ENCODE peak calls at places on chromosomes 1 and 21, in five cellular contexts. Y, E, N, J and T are unnamed samples.

GRCh38 chr1:7401814-7402547 is 369.1 kb upstream of the VAMP3 start:
- DNase-seq in Y (peak), N (peak), J (peak), E (no peak), T (peak)

GRCh38 chr1:223815020-223815853 is 30.5 kb downstream of the TP53BP2 start:
- DNase-seq in N (no peak), E (no peak), J (no peak), Y (no peak), T (no peak)

GRCh38 chr1:100483230-100483629 is 54.7 kb upstream of the GPR88 start:
- DNase-seq in Y (no peak), N (no peak), E (no peak), J (no peak), T (no peak)

GRCh38 chr1:156870734-156871133 is 10.1 kb downstream of the NTRK1 start:
- DNase-seq in Y (peak), N (no peak), J (peak), E (no peak), T (no peak)

GRCh38 chr1:3674100-3675094 is 22.1 kb downstream of the TP73 start:
- DNase-seq in J (no peak), E (no peak), Y (no peak), N (no peak), T (no peak)

GRCh38 chr1:154407021-154407865 is 2.1 kb downstream of the IL6R start:
- DNase-seq in E (no peak), J (no peak), Y (no peak), N (peak), T (peak)

GRCh38 chr1:85343612-85344255 is 67.3 kb upstream of the BCL10 start:
- DNase-seq in Y (peak), N (no peak), E (no peak), J (peak), T (no peak)

GRCh38 chr1:180267761-180268555 is 37.9 kb downstream of the LHX4 start:
- DNase-seq in E (no peak), N (no peak), J (no peak), Y (no peak), T (no peak)

GRCh38 chr1:219310181-219310728 is 136.6 kb downstream of the LYPLAL1 start:
- DNase-seq in N (no peak), Y (peak), J (peak), E (no peak), T (no peak)

GRCh38 chr1:66247415-66248208 is 286.3 kb upstream of the SGIP1 start:
- DNase-seq in N (no peak), E (no peak), Y (no peak), J (no peak), T (no peak)

GRCh38 chr1:234713440-234713839 is 103.5 kb upstream of the IRF2BP2 start:
- DNase-seq in Y (no peak), E (no peak), N (no peak), J (no peak), T (no peak)

GRCh38 chr1:167500283-167500860 is 18.0 kb downstream of the CD247 start:
- DNase-seq in Y (no peak), E (no peak), N (no peak), J (no peak), T (no peak)

GRCh38 chr1:9069324-9070100 is at the start of gene SLC2A5:
- DNase-seq in N (no peak), J (no peak), Y (peak), E (no peak), T (peak)

GRCh38 chr21:41358193-41359166 is 3.3 kb upstream of the MX2 start:
- DNase-seq in Y (no peak), E (no peak), J (no peak), N (peak), T (no peak)

GRCh38 chr1:44733365-44733764 is 2.4 kb upstream of the RNU5D-1 start:
- DNase-seq in N (no peak), J (peak), E (no peak), Y (peak), T (no peak)

GRCh38 chr1:18072066-18072465 is 35.5 kb upstream of the IGSF21 start:
- DNase-seq in Y (no peak), N (no peak), J (peak), E (no peak), T (no peak)

GRCh38 chr21:45680215-45680614 is 36.7 kb downstream of the PCBP3 start:
- DNase-seq in J (no peak), Y (no peak), E (no peak), N (no peak), T (no peak)

GRCh38 chr1:51553911-51554310 is 34.8 kb upstream of the EPS15 start:
- DNase-seq in N (no peak), J (peak), Y (no peak), E (no peak), T (no peak)

GRCh38 chr1:185734929-185735666 is 907 bp downstream of the HMCN1 start:
- DNase-seq in J (peak), E (no peak), Y (no peak), N (no peak), T (no peak)

GRCh38 chr1:23395162-23395724 is 25.6 kb upstream of the ZNF436 start:
- DNase-seq in J (no peak), E (no peak), Y (no peak), N (no peak), T (no peak)

GRCh38 chr1:110235839-110236682 is 25.9 kb downstream of the KCNC4 start:
- DNase-seq in N (no peak), Y (peak), J (peak), E (no peak), T (peak)

GRCh38 chr1:194442911-194443310 is 1256.5 kb upstream of the B3GALT2 start:
- DNase-seq in Y (no peak), J (no peak), N (no peak), E (no peak), T (no peak)

GRCh38 chr1:23442751-23443150 is 18.2 kb upstream of the TCEA3 start:
- DNase-seq in J (no peak), E (no peak), Y (no peak), N (no peak), T (no peak)

DNA sequence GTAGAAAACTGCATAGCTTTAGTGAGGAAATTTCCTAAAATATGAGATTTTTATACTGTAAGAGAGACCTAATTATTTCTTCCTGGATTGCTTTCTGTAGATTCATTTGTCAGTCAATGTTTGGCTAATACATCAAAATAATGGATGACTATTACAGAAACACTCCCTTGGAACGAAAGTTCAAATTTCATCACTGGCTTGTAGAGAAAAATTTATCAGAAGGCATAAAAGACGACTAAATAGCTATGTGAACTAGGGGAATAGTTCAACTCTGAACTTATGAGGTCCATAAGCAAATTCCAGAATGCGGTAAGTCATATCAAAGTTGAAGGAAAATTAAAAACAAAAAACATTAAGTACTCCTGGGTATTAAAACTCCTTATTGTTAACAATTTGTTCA is 36.0 kb downstream of the WNT2B start:
- DNase-seq in Y (peak), J (peak), N (no peak), E (no peak), T (no peak)
- H3K27ac ChIP-seq in Y (peak), J (peak), N (no peak), E (no peak), T (no peak)

DNA sequence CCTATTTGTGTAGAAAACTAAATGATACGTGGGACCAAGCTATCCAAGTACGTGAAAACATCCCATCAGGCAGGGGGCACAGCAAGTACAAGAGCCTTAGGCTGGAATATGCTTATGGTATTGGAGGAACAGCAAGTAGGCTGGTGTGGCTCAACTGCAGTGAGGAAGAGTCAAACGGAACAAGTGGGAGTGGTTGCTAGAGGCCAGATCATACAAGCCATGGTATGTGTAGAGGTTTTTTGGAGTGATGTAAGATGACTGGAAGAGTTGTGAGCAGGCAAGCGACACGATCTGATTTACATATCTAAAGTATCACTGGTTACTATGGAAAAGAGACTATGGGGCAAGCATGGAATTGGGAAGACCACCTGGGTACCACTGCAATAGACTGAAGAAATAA is 27.8 kb downstream of the ELK4 start:
- DNase-seq in E (no peak), Y (no peak), N (no peak), J (no peak), T (no peak)
- H3K27ac ChIP-seq in E (no peak), Y (no peak), N (no peak), J (no peak), T (no peak)

DNA sequence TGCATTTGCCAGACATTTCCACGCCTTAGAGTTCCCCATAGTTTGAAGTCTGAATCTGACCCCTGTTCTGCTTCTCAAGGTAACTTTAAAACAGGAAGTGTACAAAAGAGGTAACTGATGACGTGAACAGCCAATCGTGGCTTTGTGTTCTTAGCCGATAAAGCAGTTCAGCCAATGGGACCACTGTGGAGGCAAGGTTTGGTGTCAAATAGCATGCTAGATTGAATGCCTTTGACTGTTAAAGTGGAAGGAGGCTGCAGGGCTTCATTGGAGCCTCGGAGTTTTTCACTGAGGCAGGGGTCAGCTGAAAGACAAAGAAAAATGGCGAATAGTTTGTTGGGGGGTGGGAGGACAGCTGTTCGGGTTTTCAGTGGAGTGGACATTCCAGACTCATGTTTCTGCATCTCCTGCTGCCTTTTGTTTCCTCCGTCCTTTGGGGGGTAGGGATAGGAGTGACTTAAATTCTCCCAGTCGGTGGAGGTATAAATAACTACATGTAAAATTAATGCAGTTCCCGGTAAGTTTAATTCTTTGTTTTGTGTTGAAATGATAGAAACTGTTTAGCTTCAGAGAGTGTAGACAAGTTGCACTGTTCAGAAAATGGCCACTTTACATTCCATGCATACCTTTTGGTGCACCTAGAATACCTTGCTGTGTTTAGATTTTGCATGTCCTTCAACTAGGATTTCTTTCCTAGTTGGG is 17.7 kb downstream of the NFYC start:
- DNase-seq in J (peak), E (peak), N (peak), Y (peak), T (peak)
- H3K27ac ChIP-seq in J (peak), E (peak), N (peak), Y (peak), T (peak)

GRCh38 chr1:244735404-244735803 is 82.5 kb downstream of the DESI2 start:
- DNase-seq in Y (peak), E (no peak), J (no peak), N (no peak), T (no peak)
- H3K27ac ChIP-seq in Y (no peak), E (no peak), J (peak), N (no peak), T (no peak)

DNA sequence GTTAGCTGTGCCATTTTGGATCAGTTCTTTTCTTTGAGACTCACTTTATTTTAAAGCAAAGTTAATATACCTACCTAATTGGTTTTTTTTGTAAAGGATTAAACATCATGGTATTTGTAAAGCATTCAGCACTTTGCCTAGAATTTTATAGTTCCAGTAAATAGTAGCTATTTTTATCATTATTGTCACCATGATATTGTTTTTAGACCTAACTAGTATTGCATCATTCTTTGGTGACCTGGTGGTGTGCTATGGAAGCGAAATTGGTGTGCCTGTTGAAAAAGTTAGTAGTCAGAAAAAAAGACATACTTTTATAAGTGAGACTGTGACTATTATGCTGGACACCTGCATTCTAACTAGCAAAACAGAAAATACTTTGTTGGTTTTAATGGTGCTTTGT is 81.0 kb downstream of the NFIA start:
- DNase-seq in N (no peak), Y (no peak), E (no peak), J (no peak), T (no peak)
- H3K27ac ChIP-seq in N (no peak), Y (no peak), E (no peak), J (no peak), T (no peak)

DNA sequence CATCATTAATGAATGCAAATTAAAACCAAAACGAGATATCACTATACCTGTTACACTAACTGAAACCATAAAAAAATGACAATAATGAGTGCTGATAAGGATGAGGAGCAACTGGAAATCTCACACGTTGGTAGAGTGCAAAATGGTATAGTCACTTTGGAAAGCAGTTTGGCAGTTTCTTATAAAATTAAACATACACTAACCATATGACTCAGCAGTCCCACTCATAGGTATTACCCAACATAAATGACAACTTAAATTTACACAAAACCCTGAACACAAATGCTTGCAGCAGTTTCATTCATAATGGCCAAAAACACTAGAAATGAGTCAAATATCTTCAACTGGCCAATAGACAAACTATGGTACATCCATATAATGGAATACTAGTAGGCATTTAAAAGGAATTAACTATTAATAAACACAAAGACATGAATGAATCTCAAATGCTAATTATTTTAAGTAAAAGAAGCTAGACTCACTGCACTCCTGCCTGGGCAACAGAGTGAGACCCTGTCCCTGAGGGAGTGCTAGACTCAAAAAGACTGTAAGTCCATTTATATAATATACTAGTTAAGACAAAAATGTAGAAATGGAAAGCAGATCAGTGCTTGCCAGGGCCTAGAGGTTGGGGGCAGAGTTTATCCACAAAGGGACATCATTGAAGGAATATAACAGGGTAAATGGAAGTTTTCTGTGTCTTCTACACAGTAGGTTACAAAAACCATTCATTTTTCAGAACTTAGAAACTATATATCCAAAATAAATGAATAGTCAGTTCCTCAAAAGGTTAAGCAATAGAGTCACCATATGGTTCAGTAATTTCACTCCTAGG is 77.4 kb downstream of the EIF4G3 start:
- DNase-seq in N (no peak), E (no peak), J (peak), Y (peak), T (no peak)
- H3K27ac ChIP-seq in N (no peak), E (no peak), J (peak), Y (no peak), T (no peak)

GRCh38 chr1:160767417-160768294 is 28.3 kb upstream of the LY9 start:
- DNase-seq in N (no peak), J (no peak), Y (no peak), E (no peak), T (no peak)

GRCh38 chr1:160773088-160773487 is 22.9 kb upstream of the LY9 start:
- DNase-seq in E (no peak), Y (no peak), J (no peak), N (no peak), T (no peak)

GRCh38 chr1:160763993-160764392 is 24.9 kb downstream of the SLAMF7 start:
- DNase-seq in E (no peak), J (no peak), N (no peak), Y (no peak), T (no peak)

DNA sequence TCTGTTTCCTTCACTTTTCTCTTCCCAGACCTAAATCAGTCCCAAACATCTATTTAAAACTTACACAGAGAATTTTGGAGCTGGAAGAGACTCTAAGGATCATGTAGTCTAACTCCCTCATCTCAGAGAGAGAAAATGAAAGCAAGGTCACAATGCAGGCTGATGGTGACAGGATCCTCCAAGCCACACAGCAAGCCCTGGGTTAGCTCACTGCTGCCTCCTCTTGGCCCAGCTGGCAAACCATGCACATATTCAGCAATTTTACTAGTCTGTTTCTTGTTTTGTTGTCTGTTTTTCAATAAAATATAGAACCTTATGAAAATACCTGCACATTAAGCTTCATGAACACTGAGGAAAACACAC is 27.7 kb upstream of the LY9 start:
- DNase-seq in N (no peak), Y (no peak), E (no peak), J (peak), T (no peak)
- H3K27ac ChIP-seq in N (no peak), Y (no peak), E (peak), J (no peak), T (no peak)

DNA sequence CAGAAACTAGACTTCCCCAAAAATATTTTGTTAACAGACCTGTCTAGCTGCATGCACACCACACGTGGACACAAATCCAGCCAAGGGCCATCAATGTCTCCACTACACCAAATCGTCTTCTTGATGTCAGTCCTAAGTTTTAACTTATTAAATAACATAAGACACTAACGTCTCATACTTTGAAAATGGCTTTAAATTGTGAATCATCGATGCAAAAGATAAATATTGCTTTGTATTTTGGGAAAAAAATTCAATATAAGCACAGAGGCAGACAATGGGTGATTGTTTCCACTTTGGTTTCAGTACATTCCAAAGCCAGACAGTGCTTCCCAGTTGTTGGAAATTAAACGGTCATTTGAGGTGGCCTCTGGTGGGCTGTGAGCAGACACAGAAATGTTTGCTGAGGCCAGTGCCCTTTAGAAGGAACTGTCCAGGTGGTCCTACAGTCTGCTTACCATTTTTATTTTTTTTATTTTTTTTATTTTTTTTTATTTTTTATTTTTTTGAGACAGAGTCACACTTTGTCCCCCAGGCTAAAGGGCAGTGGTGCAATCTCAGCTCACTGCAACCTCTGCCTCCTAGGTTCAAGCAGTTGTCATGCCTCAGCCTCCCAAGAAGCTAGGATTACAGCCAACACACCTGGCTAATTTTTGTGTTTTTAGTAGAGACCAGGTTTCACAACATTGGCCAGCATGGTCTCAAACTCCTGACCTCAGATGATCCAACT is 1.8 kb upstream of the KIAA2013 start:
- DNase-seq in E (no peak), J (peak), N (no peak), Y (peak), T (no peak)
- H3K27ac ChIP-seq in E (no peak), J (peak), N (no peak), Y (no peak), T (no peak)

DNA sequence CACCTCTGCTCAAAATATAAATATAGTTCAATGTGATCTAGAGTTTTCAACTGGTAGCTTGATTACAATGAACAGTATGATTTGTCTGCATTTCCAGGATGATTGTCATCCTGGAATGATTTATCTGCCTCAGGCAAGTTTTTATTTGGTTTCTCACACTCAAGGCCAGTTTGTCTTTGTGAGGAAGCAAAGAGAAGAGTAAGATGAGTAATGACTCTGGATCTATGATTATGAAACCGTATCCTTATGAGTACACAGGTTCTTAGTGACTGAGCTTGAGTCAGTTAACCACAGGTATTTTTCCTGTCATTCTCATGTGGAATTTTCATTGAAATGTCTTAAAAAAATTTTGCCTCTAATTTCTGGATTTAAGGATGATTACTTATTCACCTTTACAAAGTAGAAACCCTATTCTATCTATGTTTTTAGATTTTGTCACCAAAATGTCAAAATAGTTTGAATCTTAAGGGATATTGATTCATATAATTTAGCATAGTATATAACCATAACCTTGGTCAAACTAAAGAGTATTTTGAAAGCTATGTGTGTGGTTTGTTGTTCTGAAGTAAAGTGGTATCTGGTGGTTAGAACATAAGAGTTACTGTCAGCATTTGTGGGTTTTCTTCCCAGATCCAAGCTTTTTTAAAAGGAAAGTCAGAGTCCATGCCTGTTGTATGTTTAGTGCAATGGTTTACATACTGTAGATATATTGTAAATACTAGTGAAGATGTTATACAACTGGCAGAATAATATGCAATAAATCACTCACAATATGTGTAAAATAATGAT is 145.0 kb downstream of the RASAL2 start:
- DNase-seq in J (peak), E (no peak), Y (peak), N (no peak), T (no peak)
- H3K27ac ChIP-seq in J (peak), E (no peak), Y (peak), N (no peak), T (no peak)